ENCODE peak calls at places on chromosomes 4 and X, in five cellular contexts. W, K, L, Z and T are unnamed samples.

GRCh38 chr4:132001542-132001941 is 1147.6 kb upstream of the PCDH10 start:
- DNase-seq in K (no peak), W (no peak), Z (peak), L (no peak), T (peak)

GRCh38 chr4:158998624-158999023 is 104.3 kb upstream of the RAPGEF2 start:
- DNase-seq in W (no peak), L (no peak), K (no peak), Z (no peak), T (no peak)

GRCh38 chrX:79081895-79082512 is 62.5 kb upstream of the GPR174 start:
- DNase-seq in L (peak), K (no peak), Z (peak), W (no peak), T (no peak)

GRCh38 chrX:69028761-69029120 is 136.5 kb downstream of the PJA1 start:
- DNase-seq in Z (no peak), W (no peak), L (no peak), K (no peak), T (no peak)

GRCh38 chrX:154370300-154370881 is 4.0 kb downstream of the FLNA start:
- DNase-seq in W (no peak), K (peak), L (no peak), Z (peak), T (no peak)

GRCh38 chrX:20252392-20253231 is 14.1 kb downstream of the RPS6KA3 start:
- DNase-seq in W (peak), K (peak), L (no peak), Z (peak), T (no peak)

GRCh38 chrX:54930291-54931049 is 9.8 kb downstream of the TRO start:
- DNase-seq in W (no peak), K (no peak), Z (no peak), L (no peak), T (no peak)

GRCh38 chr4:1604706-1605205 is 79.4 kb downstream of the FAM53A start:
- DNase-seq in W (no peak), K (peak), L (no peak), Z (no peak), T (no peak)

GRCh38 chr4:26319467-26320158 is 1.2 kb upstream of the RBPJ start:
- DNase-seq in W (peak), L (peak), Z (peak), K (peak), T (peak)

GRCh38 chrX:24034485-24034884 is 7.5 kb upstream of the KLHL15 start:
- DNase-seq in L (no peak), Z (no peak), W (no peak), K (no peak), T (no peak)

GRCh38 chr4:182695842-182696241 is 221.3 kb downstream of the DCTD start:
- DNase-seq in Z (peak), K (no peak), L (no peak), W (no peak), T (no peak)

GRCh38 chr4:16926214-16926613 is 27.8 kb upstream of the LDB2 start:
- DNase-seq in L (no peak), Z (no peak), K (no peak), W (no peak), T (no peak)

GRCh38 chr4:113776679-113777078 is 15.1 kb upstream of the CAMK2D start:
- DNase-seq in W (no peak), K (no peak), Z (no peak), L (no peak), T (no peak)

GRCh38 chr4:85488416-85488815 is 13.5 kb downstream of the ARHGAP24 start:
- DNase-seq in W (no peak), L (no peak), Z (no peak), K (no peak), T (no peak)

GRCh38 chr4:3422808-3423297 is 18.9 kb upstream of the HGFAC start:
- DNase-seq in W (no peak), L (no peak), Z (no peak), K (no peak), T (no peak)

GRCh38 chr4:95998311-95998710 is 158.4 kb downstream of the PDHA2 start:
- DNase-seq in Z (peak), K (no peak), W (no peak), L (no peak), T (no peak)

GRCh38 chrX:1026263-1027015 is 186.0 kb downstream of the CRLF2 start:
- DNase-seq in Z (no peak), L (no peak), K (no peak), W (no peak), T (no peak)

GRCh38 chrX:103607385-103608304 is at the start of gene TCEAL3:
- DNase-seq in L (no peak), K (peak), W (peak), Z (peak), T (no peak)

GRCh38 chr4:37977471-37978452 is 17.6 kb downstream of the PTTG2 start:
- DNase-seq in L (no peak), Z (peak), K (peak), W (peak), T (no peak)

GRCh38 chr4:107931775-107932321 is 499 bp downstream of the CYP2U1 start:
- DNase-seq in W (peak), L (no peak), K (peak), Z (no peak), T (no peak)

GRCh38 chrX:69136546-69137331 is 28.5 kb downstream of the PJA1 start:
- DNase-seq in L (no peak), W (no peak), Z (peak), K (peak), T (no peak)

GRCh38 chrX:136259543-136259942 is 8.3 kb upstream of the MAP7D3 start:
- DNase-seq in K (no peak), L (no peak), Z (peak), W (no peak), T (no peak)

GRCh38 chrX:118392726-118393125 is 46.8 kb downstream of the WDR44 start:
- DNase-seq in W (no peak), L (no peak), K (no peak), Z (no peak), T (no peak)

GRCh38 chr4:99714179-99714578 is 56.6 kb upstream of the C4orf54 start:
- DNase-seq in Z (no peak), W (no peak), L (no peak), K (no peak), T (no peak)

GRCh38 chr4:3879681-3880594 is 113.8 kb downstream of the ADRA2C start:
- DNase-seq in K (peak), W (peak), Z (no peak), L (no peak), T (no peak)

GRCh38 chr4:75858721-75859120 is 43.5 kb downstream of the PPEF2 start:
- DNase-seq in L (no peak), Z (no peak), W (no peak), K (no peak), T (no peak)

GRCh38 chr4:75860606-75861005 is 41.6 kb downstream of the PPEF2 start:
- DNase-seq in K (no peak), Z (no peak), L (no peak), W (no peak), T (no peak)
- TF ChIP-seq CTCF in K (no peak), Z (no peak), L (no peak), W (no peak), T (no peak)

DNA sequence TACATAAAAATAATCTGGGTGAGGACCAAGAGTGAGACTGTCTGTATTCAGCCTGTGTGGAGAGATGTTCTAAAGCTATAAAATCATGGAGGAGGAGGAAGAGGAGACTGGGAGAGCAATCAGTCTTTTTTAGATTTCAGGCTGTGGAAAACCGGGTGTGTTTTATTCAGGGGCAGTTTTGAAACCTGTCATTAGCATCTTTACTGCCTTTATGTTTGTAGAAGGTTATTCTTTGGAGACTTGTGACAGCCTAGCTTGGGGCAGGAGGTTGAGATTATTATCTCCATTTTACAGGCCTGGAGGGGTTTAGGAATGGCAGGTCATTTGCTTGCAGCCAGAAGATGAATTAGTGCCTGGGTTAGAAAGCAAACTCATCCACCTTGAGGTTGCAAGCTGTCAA is 2.1 kb downstream of the TMEM164 start:
- DNase-seq in W (no peak), Z (no peak), K (no peak), L (no peak), T (no peak)
- H3K4me3 ChIP-seq in W (no peak), Z (peak), K (no peak), L (no peak), T (no peak)

GRCh38 chrX:149881081-149881711 is at the start of gene MAGEA8:
- DNase-seq in Z (no peak), L (no peak), K (no peak), W (no peak), T (no peak)
- TF ChIP-seq CTCF in Z (no peak), L (peak), K (no peak), W (peak), T (no peak)

DNA sequence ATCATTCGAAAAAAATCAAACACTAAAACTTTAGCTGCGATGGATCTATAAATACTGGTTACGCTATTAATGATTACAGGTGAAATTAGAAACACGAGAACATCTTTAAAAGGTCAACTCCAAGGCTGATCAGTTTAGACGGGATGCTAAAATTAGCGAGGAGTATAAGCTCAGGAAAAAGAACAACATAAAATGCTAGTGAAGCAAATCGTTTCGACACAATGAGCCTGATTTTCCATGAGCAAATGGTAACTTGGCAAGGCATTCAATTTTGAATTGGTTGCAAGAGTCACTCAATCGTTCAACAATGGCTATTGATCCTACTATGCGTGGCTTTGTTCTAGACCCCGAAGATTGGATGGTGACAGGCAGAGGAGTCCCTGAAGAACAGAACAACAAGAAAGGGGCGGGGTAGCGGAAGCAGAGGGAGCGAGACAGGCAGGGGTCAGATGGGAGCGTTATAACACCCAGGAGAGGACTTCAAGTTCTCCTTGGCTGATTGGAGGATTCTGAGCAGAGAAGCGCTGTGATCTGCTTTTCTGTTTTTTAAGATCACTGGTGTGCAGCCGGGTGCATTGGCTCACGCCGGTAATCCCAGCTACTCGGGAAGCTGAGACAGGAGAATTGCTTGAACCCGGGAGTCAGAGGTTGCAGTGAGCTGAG is 146.5 kb downstream of the RBM47 start:
- DNase-seq in Z (no peak), W (no peak), K (no peak), L (no peak), T (no peak)
- H3K4me3 ChIP-seq in Z (no peak), W (no peak), K (no peak), L (no peak), T (no peak)

DNA sequence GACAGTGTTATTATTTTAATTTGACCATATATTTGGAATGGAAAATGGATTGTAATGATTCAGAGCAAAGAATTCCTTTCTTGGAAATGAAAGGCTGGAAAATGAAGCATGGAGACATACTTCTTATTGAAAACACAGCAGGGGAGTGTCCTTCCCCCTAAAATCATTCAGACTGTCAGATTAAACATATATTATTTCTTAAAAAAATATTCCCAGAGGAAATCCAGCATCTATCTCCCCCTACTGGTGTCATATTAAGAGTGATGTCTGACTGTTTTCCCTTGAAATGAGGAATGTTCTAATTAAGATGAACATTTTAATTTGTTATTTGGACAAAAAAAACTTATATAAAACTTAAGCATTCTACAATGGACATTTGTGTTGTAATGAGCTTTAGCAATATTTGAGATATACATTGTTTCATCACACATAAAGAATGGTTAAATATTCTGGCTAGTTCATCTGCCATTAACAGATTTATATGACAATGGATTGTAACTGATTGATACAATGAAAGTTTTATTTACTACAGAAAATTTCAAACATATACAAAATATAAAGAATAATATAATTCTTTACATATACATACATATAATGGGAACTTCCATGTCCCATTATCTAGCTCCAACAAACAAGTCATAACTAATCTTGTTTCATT is 264.6 kb downstream of the SPRY1 start:
- DNase-seq in W (no peak), K (no peak), Z (peak), L (no peak), T (no peak)
- TF ChIP-seq CTCF in W (peak), K (no peak), Z (peak), L (peak), T (peak)

GRCh38 chr4:21948347-21949072 is at the start of gene KCNIP4:
- DNase-seq in L (no peak), W (peak), K (peak), Z (peak), T (no peak)
- H3K4me3 ChIP-seq in L (peak), W (no peak), K (peak), Z (peak), T (peak)

DNA sequence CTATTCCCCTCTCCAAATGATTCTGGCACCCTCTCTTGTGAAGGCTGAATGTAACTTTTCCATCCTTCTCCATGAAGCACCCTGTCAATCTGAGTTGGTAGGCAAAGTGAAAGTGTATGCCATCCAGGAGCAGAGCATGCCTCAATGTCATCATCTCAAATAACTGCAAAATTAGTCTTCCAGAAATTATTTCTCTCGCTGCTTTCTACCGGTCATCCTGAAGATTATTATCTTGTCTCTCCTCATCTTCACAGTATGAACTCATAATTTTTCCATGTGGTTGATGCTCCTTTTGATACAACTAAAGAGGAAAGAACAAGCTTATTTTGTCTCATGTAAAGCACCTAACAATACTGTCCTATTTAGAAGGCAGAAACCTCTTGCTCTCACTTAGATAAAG is 285.5 kb upstream of the PCDH7 start:
- DNase-seq in W (no peak), L (no peak), Z (no peak), K (no peak), T (no peak)
- TF ChIP-seq CTCF in W (no peak), L (no peak), Z (no peak), K (no peak), T (no peak)

DNA sequence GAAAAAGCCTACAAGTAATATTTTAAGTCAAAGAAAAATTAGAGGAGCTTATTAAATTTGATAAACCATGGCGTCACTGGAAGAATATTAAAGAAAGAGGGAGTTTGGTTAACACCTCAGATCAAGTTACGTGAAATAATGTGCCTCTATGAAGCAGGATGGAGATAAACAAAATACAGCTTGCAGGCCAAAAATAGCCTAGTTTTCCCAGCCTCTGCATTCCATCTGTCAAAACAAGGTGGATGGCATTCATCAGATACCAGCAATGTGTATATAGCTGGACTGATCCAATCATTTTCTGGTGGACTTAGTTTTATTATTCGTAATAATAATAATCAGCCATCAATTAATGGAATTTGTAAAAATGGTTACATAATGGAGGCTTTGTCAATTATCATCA is 230.7 kb downstream of the NR3C2 start:
- DNase-seq in K (no peak), Z (no peak), W (no peak), L (no peak), T (no peak)
- H3K4me3 ChIP-seq in K (no peak), Z (no peak), W (no peak), L (no peak), T (no peak)